ENCODE peak calls at places on chromosomes 1 and 21, in four cellular contexts. N, I, X and W are unnamed samples.

GRCh38 chr1:169869426-169869825 is 24.3 kb downstream of the SCYL3 start:
- DNase-seq in X (no peak), N (no peak), I (no peak), W (no peak)

GRCh38 chr1:206445116-206445515 is 25.2 kb upstream of the IKBKE start:
- DNase-seq in N (peak), I (no peak), X (peak), W (no peak)

GRCh38 chr1:11470912-11471311 is 8.0 kb upstream of the DISP3 start:
- DNase-seq in X (no peak), I (no peak), N (no peak), W (no peak)

GRCh38 chr1:193549067-193549466 is 362.7 kb upstream of the B3GALT2 start:
- DNase-seq in I (no peak), N (no peak), X (no peak), W (no peak)

GRCh38 chr1:44485229-44485932 is 80.3 kb downstream of the RNF220 start:
- DNase-seq in I (peak), N (no peak), X (peak), W (peak)

GRCh38 chr21:20946701-20947100 is 51.5 kb upstream of the NCAM2 start:
- DNase-seq in N (no peak), X (no peak), I (no peak), W (no peak)

GRCh38 chr1:238658766-238659165 is 727.6 kb upstream of the CHRM3 start:
- DNase-seq in X (no peak), I (no peak), N (no peak), W (no peak)

GRCh38 chr1:224733021-224733911 is 117.1 kb downstream of the CNIH3 start:
- DNase-seq in N (no peak), I (peak), X (peak), W (no peak)

GRCh38 chr21:31117046-31117916 is 79.0 kb upstream of the KRTAP19-8 start:
- DNase-seq in X (no peak), I (peak), N (no peak), W (no peak)

GRCh38 chr1:159076753-159077656 is at the start of gene AIM2:
- DNase-seq in X (no peak), N (peak), I (no peak), W (peak)

GRCh38 chr1:53715478-53715877 is 23.5 kb downstream of the GLIS1 start:
- DNase-seq in N (peak), X (no peak), I (no peak), W (no peak)
- TF ChIP-seq CTCF in N (no peak), X (peak), I (peak), W (peak)

GRCh38 chr1:221172836-221173235 is 293.6 kb downstream of the HLX start:
- DNase-seq in N (no peak), X (no peak), I (no peak), W (no peak)

GRCh38 chr1:221166559-221167318 is 287.5 kb downstream of the HLX start:
- DNase-seq in I (no peak), X (no peak), N (no peak), W (no peak)

GRCh38 chr1:221169447-221169889 is 290.2 kb downstream of the HLX start:
- DNase-seq in X (no peak), N (no peak), I (peak), W (no peak)

GRCh38 chr1:221174598-221174997 is 295.4 kb downstream of the HLX start:
- DNase-seq in N (no peak), X (peak), I (no peak), W (no peak)

DNA sequence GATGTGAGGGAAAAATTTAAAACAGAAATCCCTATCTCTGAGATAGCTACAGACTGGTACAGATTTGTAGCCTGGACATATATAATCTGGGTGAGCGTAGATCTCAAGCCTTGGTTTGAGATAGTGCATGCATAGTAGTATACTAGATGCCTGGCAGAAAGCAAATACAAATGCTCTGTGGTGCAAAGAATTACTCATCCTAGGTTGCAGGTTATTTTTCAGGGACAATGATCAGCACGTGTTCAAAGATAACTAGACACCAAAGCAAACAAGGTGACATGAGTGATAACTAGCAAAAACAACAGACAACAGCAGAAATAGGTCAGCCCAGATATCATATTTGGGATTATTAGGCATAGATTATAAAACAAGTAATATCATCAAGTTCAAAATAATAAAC is 292.5 kb downstream of the HLX start:
- DNase-seq in X (no peak), I (no peak), N (no peak), W (no peak)
- H3K4me3 ChIP-seq in X (no peak), I (no peak), N (no peak), W (no peak)

DNA sequence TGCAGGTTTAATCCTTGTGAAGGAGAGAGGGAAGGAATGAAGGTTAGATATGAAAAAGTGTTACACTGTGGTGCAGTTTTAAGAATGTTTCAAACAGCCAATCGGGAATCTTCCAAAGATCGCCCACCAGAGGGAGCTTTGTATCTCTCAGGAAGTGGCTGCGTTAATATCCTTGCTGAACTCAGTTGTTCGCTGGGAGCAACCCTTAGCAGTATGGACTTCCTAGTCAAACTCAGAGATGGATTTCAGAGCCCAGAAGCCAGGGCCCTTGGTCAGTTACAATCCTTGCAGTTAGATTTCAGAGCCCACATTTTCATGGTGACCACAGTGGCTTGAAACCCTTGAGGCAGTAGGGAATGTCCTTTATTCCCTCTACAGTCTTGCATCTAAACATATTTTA is 136.2 kb downstream of the NTNG1 start:
- DNase-seq in X (peak), N (peak), I (peak), W (peak)
- TF ChIP-seq CTCF in X (peak), N (peak), I (peak), W (peak)

GRCh38 chr1:228415221-228415620 is 1.4 kb downstream of the TRIM17 start:
- DNase-seq in X (no peak), N (no peak), I (no peak), W (no peak)
- H3K4me3 ChIP-seq in X (no peak), N (no peak), I (no peak), W (no peak)

DNA sequence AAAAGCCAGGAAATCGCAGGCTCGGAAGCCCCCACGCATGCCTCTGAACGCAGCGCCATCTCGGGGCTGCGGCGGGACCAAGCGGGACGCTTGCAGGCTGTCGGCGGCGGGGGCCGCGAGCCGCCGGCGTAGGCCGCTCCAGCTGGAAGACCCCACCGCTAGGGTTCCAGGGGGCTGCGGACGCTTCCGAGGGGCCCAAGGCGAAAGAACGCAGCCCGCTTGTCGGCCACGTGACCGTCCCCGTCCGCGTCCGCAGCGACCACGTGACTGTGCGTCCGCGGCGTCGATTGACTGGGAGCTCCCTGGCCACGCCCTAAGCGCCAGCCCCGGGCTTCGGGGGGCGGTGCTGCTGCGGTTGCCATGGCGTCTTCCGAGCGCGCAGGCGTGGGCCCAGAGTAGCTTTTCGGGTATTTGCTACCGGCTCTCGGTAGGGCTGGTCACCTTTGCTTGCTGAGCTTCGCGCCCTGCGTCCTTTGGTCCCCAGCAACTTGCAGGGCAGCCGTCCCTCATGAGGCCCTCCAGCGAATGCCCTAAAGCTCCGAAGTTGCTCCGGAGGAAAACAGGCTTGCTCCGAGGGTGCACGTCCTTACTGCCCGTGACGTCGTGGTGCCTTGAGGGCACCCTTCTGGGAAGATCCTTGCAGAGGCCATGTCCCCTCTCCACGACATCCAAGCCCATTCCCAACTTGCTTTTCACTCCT is 197.2 kb downstream of the DYRK1A start:
- DNase-seq in I (peak), X (peak), N (peak), W (peak)
- TF ChIP-seq CTCF in I (peak), X (peak), N (no peak), W (peak)

GRCh38 chr21:42093991-42094417 is 22.9 kb downstream of the UMODL1 start:
- DNase-seq in X (peak), I (peak), N (no peak), W (no peak)

GRCh38 chr21:42095581-42095980 is 24.5 kb downstream of the UMODL1 start:
- DNase-seq in I (no peak), X (no peak), N (no peak), W (no peak)

GRCh38 chr21:42094811-42095210 is 23.7 kb downstream of the UMODL1 start:
- DNase-seq in N (no peak), I (no peak), X (no peak), W (no peak)

GRCh38 chr21:42091899-42092508 is 20.9 kb downstream of the UMODL1 start:
- DNase-seq in I (no peak), N (no peak), X (no peak), W (no peak)

GRCh38 chr21:42092805-42093590 is 21.9 kb downstream of the UMODL1 start:
- DNase-seq in N (no peak), X (no peak), I (no peak), W (no peak)
- H3K4me3 ChIP-seq in N (no peak), X (no peak), I (no peak), W (no peak)

GRCh38 chr1:91589438-91589837 is 88.8 kb downstream of the CDC7 start:
- DNase-seq in N (no peak), X (no peak), I (no peak), W (no peak)
- TF ChIP-seq CTCF in N (no peak), X (no peak), I (no peak), W (no peak)

GRCh38 chr1:101278845-101279244 is 42.0 kb downstream of the S1PR1 start:
- DNase-seq in X (no peak), N (no peak), I (no peak), W (no peak)
- H3K4me3 ChIP-seq in X (no peak), N (no peak), I (no peak), W (no peak)

DNA sequence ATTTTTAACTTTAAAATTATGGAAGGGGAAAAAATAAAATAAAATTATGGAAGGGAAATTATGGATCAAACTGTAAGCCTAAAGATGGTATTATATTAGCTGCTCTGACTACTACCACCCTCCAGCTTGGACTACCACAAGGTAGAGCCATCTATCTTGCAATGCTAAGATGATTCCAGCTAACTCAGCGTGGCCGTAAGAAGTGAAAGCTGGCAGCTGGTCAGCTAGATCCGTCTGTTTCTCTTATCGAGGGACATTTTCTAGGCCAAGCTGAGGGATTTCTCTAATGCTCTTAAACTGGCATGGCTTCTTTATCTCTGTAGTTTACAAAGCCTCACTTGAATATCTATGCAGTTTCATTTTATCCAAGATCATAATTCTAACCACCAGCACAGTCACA is 31.5 kb downstream of the LYST start:
- DNase-seq in N (peak), I (no peak), X (peak), W (no peak)
- TF ChIP-seq CTCF in N (no peak), I (no peak), X (peak), W (no peak)

GRCh38 chr1:62924983-62925790 is 141.3 kb downstream of the ATG4C start:
- DNase-seq in N (no peak), I (no peak), X (no peak), W (no peak)
- H3K4me3 ChIP-seq in N (no peak), I (no peak), X (no peak), W (no peak)